ENCODE peak calls at places on chromosomes 2 and 18, in seven cellular contexts. B is HepG2, Z is endodermal cell, S is adrenal gland, Q is cardiac muscle cell, G is pancreas, E is colonic mucosa. H is an unnamed sample.

GRCh38 chr2:100460904-100461303 is 9.4 kb upstream of the NMS start:
- DNase-seq in B (no peak), Z (no peak), S (no peak), Q (no peak), G (no peak), E (no peak), H (peak)

GRCh38 chr18:26436176-26437031 is 111.9 kb downstream of the KCTD1 start:
- DNase-seq in B (peak), Z (no peak), S (no peak), Q (no peak), G (no peak), E (no peak), H (no peak)

GRCh38 chr2:210559167-210559566 is 2.8 kb downstream of the CPS1 start:
- DNase-seq in B (no peak), Z (no peak), S (no peak), Q (no peak), G (no peak), E (no peak), H (no peak)

GRCh38 chr2:5121677-5122076 is 570.5 kb upstream of the SOX11 start:
- DNase-seq in B (no peak), Z (peak), S (no peak), Q (peak), G (no peak), E (no peak), H (no peak)

GRCh38 chr18:44852818-44853217 is 172.1 kb downstream of the SETBP1 start:
- DNase-seq in B (no peak), Z (no peak), S (no peak), Q (peak), G (no peak), E (no peak), H (no peak)

GRCh38 chr2:185284696-185285095 is 453.9 kb upstream of the FSIP2 start:
- DNase-seq in B (no peak), Z (no peak), S (no peak), Q (no peak), G (no peak), E (no peak), H (no peak)

GRCh38 chr2:162385516-162385915 is 41.6 kb downstream of the GCA start:
- DNase-seq in B (no peak), Z (no peak), S (no peak), Q (no peak), G (no peak), E (no peak), H (no peak)

GRCh38 chr2:23301151-23301550 is 83.8 kb upstream of the KLHL29 start:
- DNase-seq in B (no peak), Z (no peak), S (no peak), Q (no peak), G (no peak), E (no peak), H (no peak)

GRCh38 chr2:102753563-102754159 is 8.2 kb upstream of the TMEM182 start:
- DNase-seq in B (peak), Z (no peak), S (peak), Q (peak), G (no peak), E (peak), H (peak)

GRCh38 chr18:75244336-75244735 is 33.7 kb downstream of the TSHZ1 start:
- DNase-seq in B (peak), Z (peak), S (no peak), Q (peak), G (no peak), E (no peak), H (peak)

GRCh38 chr2:143345887-143346612 is 216.8 kb downstream of the ARHGAP15 start:
- DNase-seq in B (no peak), Z (no peak), S (no peak), Q (no peak), G (no peak), E (no peak), H (no peak)

GRCh38 chr2:29632018-29632417 is 289.4 kb downstream of the ALK start:
- DNase-seq in B (no peak), Z (no peak), S (no peak), Q (no peak), G (no peak), E (no peak), H (no peak)

GRCh38 chr2:42872736-42873135 is 80.4 kb upstream of the HAAO start:
- DNase-seq in B (no peak), Z (no peak), S (no peak), Q (no peak), G (no peak), E (no peak), H (no peak)

GRCh38 chr2:72607189-72607588 is 218.6 kb downstream of the EXOC6B start:
- DNase-seq in B (no peak), Z (no peak), S (no peak), Q (no peak), G (no peak), E (no peak), H (no peak)

GRCh38 chr18:13382683-13382989 is 164.1 kb downstream of the LDLRAD4 start:
- DNase-seq in B (no peak), Z (peak), S (no peak), Q (no peak), G (no peak), E (no peak), H (no peak)

GRCh38 chr2:20424300-20425290 is 22.3 kb upstream of the RHOB start:
- DNase-seq in B (no peak), Z (no peak), S (peak), Q (no peak), G (no peak), E (peak), H (no peak)

GRCh38 chr18:3452750-3453539 is 3.0 kb downstream of the TGIF1 start:
- DNase-seq in B (no peak), Z (no peak), S (no peak), Q (no peak), G (no peak), E (peak), H (peak)

GRCh38 chr2:44186800-44187199 is 18.1 kb downstream of the PPM1B start:
- DNase-seq in B (no peak), Z (no peak), S (no peak), Q (no peak), G (no peak), E (no peak), H (no peak)

GRCh38 chr2:70861774-70862644 is 26.4 kb upstream of the CD207 start:
- DNase-seq in B (peak), Z (peak), S (peak), Q (peak), G (peak), E (peak), H (peak)

GRCh38 chr2:220005362-220005761 is 377.9 kb downstream of the SLC4A3 start:
- DNase-seq in B (no peak), Z (no peak), S (no peak), Q (no peak), G (no peak), E (no peak), H (no peak)

GRCh38 chr18:45110577-45111506 is 430.2 kb downstream of the SETBP1 start:
- DNase-seq in B (no peak), Z (no peak), S (no peak), Q (no peak), G (no peak), E (peak), H (no peak)

GRCh38 chr2:172148246-172148645 is 45.5 kb upstream of the DLX2 start:
- DNase-seq in B (no peak), Z (no peak), S (no peak), Q (no peak), G (no peak), E (no peak), H (no peak)

GRCh38 chr2:112152476-112153178 is 14.4 kb downstream of the FBLN7 start:
- DNase-seq in B (no peak), Z (peak), S (no peak), Q (no peak), G (no peak), E (no peak), H (no peak)

GRCh38 chr18:11259421-11259820 is 110.1 kb upstream of the PIEZO2 start:
- DNase-seq in B (no peak), Z (no peak), S (peak), Q (no peak), G (no peak), E (peak), H (no peak)

GRCh38 chr2:85012855-85013254 is 41.9 kb downstream of the KCMF1 start:
- DNase-seq in B (no peak), Z (no peak), S (no peak), Q (no peak), G (no peak), E (no peak), H (no peak)

GRCh38 chr2:85009019-85009618 is 38.2 kb downstream of the KCMF1 start:
- DNase-seq in B (no peak), Z (no peak), S (no peak), Q (no peak), G (no peak), E (no peak), H (no peak)

GRCh38 chr2:85011098-85011497 is 40.1 kb downstream of the KCMF1 start:
- DNase-seq in B (no peak), Z (no peak), S (no peak), Q (no peak), G (no peak), E (no peak), H (no peak)

GRCh38 chr2:85011747-85012146 is 40.8 kb downstream of the KCMF1 start:
- DNase-seq in B (peak), Z (peak), S (no peak), Q (no peak), G (no peak), E (no peak), H (no peak)

DNA sequence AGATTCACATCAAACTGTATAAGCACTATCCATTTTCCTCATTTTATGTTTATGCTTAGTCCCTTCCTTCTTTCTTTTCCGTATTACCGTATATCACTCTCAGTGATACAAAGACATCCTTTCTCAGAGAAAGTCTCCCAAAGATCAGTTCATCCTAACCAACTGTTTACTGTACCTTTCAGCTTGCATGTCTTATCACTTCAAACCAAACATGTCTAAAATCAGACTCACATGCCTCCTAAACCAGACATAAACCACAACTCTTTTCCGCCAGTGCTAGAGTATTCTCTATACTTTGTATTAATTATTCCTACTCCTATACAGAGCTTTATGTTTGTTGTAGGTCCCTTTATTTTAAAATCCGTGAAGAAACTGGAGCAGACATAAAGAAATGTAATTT is 41.5 kb downstream of the KCMF1 start:
- DNase-seq in B (no peak), Z (no peak), S (no peak), Q (no peak), G (no peak), E (no peak), H (no peak)
- H3K27ac ChIP-seq in B (no peak), Z (no peak), S (no peak), Q (peak), G (no peak), E (no peak), H (no peak)

GRCh38 chr2:9178905-9179571 is 27.6 kb upstream of the ASAP2 start:
- DNase-seq in B (peak), Z (no peak), S (no peak), Q (no peak), G (no peak), E (peak), H (peak)

GRCh38 chr2:9179572-9180201 is 26.9 kb upstream of the ASAP2 start:
- DNase-seq in B (peak), Z (no peak), S (no peak), Q (no peak), G (no peak), E (peak), H (peak)

GRCh38 chr2:9174771-9175441 is 31.7 kb upstream of the ASAP2 start:
- DNase-seq in B (no peak), Z (peak), S (no peak), Q (peak), G (no peak), E (no peak), H (no peak)

GRCh38 chr2:9178110-9178904 is 28.3 kb upstream of the ASAP2 start:
- DNase-seq in B (no peak), Z (peak), S (no peak), Q (peak), G (no peak), E (peak), H (peak)
- H3K27ac ChIP-seq in B (no peak), Z (peak), S (peak), Q (no peak), G (peak), E (peak), H (peak)

DNA sequence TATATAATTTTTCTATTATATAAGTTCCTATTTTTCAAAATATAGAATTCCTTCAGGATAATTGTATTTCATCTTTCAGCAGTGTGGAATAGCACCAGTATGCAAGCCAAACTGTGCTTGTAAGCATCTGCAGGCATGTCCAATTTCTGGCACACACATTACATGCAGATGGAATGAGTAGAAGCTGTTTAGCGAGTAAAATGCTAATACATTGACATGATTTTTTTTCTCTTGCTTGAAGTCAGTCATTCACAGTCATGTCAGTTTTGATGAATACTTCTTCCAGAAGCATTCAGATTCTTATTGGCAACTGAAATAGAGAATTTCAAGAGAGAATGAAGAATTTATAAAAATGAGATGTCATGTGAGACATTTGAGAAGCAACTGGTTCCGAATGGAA is 109.4 kb downstream of the CERS6 start:
- DNase-seq in B (no peak), Z (no peak), S (no peak), Q (no peak), G (no peak), E (no peak), H (no peak)
- H3K27ac ChIP-seq in B (no peak), Z (no peak), S (no peak), Q (no peak), G (no peak), E (no peak), H (no peak)

GRCh38 chr2:168530980-168531379 is 74.9 kb downstream of the CERS6 start:
- DNase-seq in B (no peak), Z (no peak), S (no peak), Q (no peak), G (no peak), E (no peak), H (no peak)
- H3K27ac ChIP-seq in B (no peak), Z (no peak), S (peak), Q (no peak), G (no peak), E (no peak), H (no peak)

GRCh38 chr2:69603146-69603743 is 40.3 kb downstream of the AAK1 start:
- DNase-seq in B (no peak), Z (no peak), S (no peak), Q (no peak), G (no peak), E (no peak), H (no peak)
- H3K27ac ChIP-seq in B (no peak), Z (no peak), S (peak), Q (peak), G (no peak), E (no peak), H (no peak)

GRCh38 chr2:19020144-19021099 is 338.0 kb downstream of the OSR1 start:
- DNase-seq in B (peak), Z (no peak), S (no peak), Q (no peak), G (no peak), E (peak), H (peak)
- H3K27ac ChIP-seq in B (peak), Z (no peak), S (no peak), Q (no peak), G (no peak), E (no peak), H (no peak)

DNA sequence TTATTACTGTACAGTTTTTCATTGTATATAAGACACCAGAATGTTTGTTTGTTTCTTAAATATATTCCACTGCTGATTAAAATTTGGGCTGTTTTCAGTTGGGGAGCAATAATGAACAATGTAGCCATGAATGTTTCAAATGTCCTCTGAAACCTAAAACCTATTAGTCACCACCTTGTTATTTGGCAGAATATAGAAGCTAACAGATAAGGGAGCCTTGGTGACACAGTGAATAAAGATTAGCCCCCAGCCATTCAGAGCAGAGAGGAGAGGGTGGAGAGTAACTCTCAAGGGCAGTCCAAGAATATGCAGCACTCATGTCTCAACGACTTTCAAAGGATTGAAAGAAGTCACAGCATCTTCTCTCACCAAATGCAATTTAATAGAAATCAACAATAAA is 43.1 kb upstream of the ATP8B1 start:
- DNase-seq in B (no peak), Z (no peak), S (peak), Q (peak), G (no peak), E (no peak), H (peak)
- H3K27ac ChIP-seq in B (no peak), Z (no peak), S (no peak), Q (peak), G (no peak), E (no peak), H (no peak)

H was measured in small intestine.